ENCODE peak calls at places on chromosomes 11 and 22, in four cellular contexts. V, M, D and I are unnamed samples.

GRCh38 chr11:118524757-118525465 is 2.4 kb upstream of the TTC36 start:
- DNase-seq in V (no peak), M (no peak), D (no peak), I (no peak)

GRCh38 chr22:44786610-44787009 is 34.2 kb downstream of the ARHGAP8 start:
- DNase-seq in V (no peak), M (no peak), D (no peak), I (no peak)

GRCh38 chr11:17263803-17264202 is 12.7 kb upstream of the NUCB2 start:
- DNase-seq in V (no peak), M (peak; percentile 70), D (no peak), I (no peak)

GRCh38 chr22:50134481-50134880 is 36.0 kb upstream of the PANX2 start:
- DNase-seq in V (no peak), M (no peak), D (no peak), I (no peak)

GRCh38 chr22:44259366-44260215 is 53.2 kb downstream of the SHISAL1 start:
- DNase-seq in V (no peak), M (no peak), D (no peak), I (peak; percentile 31)

GRCh38 chr22:48630444-48630777 is 1197.3 kb downstream of the BRD1 start:
- DNase-seq in V (no peak), M (no peak), D (no peak), I (no peak)

GRCh38 chr11:117071344-117071787 is 26.9 kb downstream of the SIK3 start:
- DNase-seq in V (no peak), M (no peak), D (no peak), I (no peak)

GRCh38 chr11:115324569-115325432 is 179.4 kb downstream of the CADM1 start:
- DNase-seq in V (no peak), M (peak; percentile 75), D (no peak), I (no peak)

GRCh38 chr11:119697882-119698281 is 31.1 kb downstream of the NECTIN1 start:
- DNase-seq in V (no peak), M (no peak), D (no peak), I (no peak)

GRCh38 chr11:18715476-18715875 is 10.5 kb downstream of the IGSF22 start:
- DNase-seq in V (no peak), M (no peak), D (no peak), I (no peak)

GRCh38 chr11:68666854-68667253 is 17.5 kb upstream of the GAL start:
- DNase-seq in V (no peak), M (no peak), D (no peak), I (no peak)

GRCh38 chr11:75240381-75241035 is at the start of gene TPBGL:
- DNase-seq in V (peak; percentile 88), M (no peak), D (no peak), I (no peak)

GRCh38 chr11:116109228-116109627 is 605.0 kb upstream of the CADM1 start:
- DNase-seq in V (no peak), M (peak; percentile 44), D (no peak), I (no peak)

GRCh38 chr22:49158741-49159564 is 668.7 kb downstream of the BRD1 start:
- DNase-seq in V (peak; percentile 65), M (no peak), D (no peak), I (no peak)

GRCh38 chr11:97140885-97141494 is 751.2 kb downstream of the JRKL start:
- DNase-seq in V (no peak), M (no peak), D (no peak), I (no peak)

GRCh38 chr22:45456811-45457210 is 43.3 kb downstream of the RIBC2 start:
- DNase-seq in V (no peak), M (no peak), D (no peak), I (no peak)

GRCh38 chr11:76153609-76153949 is 52.7 kb downstream of the WNT11 start:
- DNase-seq in V (no peak), M (peak; percentile 40), D (no peak), I (no peak)

GRCh38 chr11:107732327-107733051 is 20.6 kb upstream of the SLN start:
- DNase-seq in V (no peak), M (no peak), D (no peak), I (no peak)

GRCh38 chr22:46250783-46251125 is 661 bp upstream of the CDPF1 start:
- DNase-seq in V (no peak), M (no peak), D (no peak), I (no peak)

GRCh38 chr11:33912405-33913361 is 20.8 kb upstream of the LMO2 start:
- DNase-seq in V (no peak), M (peak; percentile 90), D (no peak), I (no peak)

GRCh38 chr11:106457727-106458126 is 380.3 kb downstream of the AASDHPPT start:
- DNase-seq in V (no peak), M (peak; percentile 89), D (no peak), I (no peak)

GRCh38 chr11:32435152-32435480 is 223 bp downstream of the WT1 start:
- DNase-seq in V (no peak), M (no peak), D (no peak), I (no peak)

GRCh38 chr11:1472180-1473005 is 14.2 kb downstream of the MOB2 start:
- DNase-seq in V (peak; percentile 66), M (no peak), D (peak; percentile 28), I (peak; percentile 15)

GRCh38 chr11:110308071-110308470 is 11.7 kb upstream of the RDX start:
- DNase-seq in V (no peak), M (no peak), D (no peak), I (no peak)

GRCh38 chr11:19080579-19080993 is 20.1 kb upstream of the MRGPRX2 start:
- DNase-seq in V (peak; percentile 77), M (peak; percentile 26), D (peak; percentile 53), I (no peak)

GRCh38 chr11:12163181-12163841 is 52.9 kb downstream of the MICAL2 start:
- DNase-seq in V (no peak), M (peak; percentile 82), D (no peak), I (no peak)

GRCh38 chr11:12164061-12165014 is 53.9 kb downstream of the MICAL2 start:
- DNase-seq in V (no peak), M (peak; percentile 91), D (no peak), I (no peak)

GRCh38 chr11:12161137-12161536 is 50.7 kb downstream of the MICAL2 start:
- DNase-seq in V (no peak), M (no peak), D (no peak), I (no peak)

GRCh38 chr11:12161603-12162350 is 51.4 kb downstream of the MICAL2 start:
- DNase-seq in V (no peak), M (no peak), D (no peak), I (no peak)

DNA sequence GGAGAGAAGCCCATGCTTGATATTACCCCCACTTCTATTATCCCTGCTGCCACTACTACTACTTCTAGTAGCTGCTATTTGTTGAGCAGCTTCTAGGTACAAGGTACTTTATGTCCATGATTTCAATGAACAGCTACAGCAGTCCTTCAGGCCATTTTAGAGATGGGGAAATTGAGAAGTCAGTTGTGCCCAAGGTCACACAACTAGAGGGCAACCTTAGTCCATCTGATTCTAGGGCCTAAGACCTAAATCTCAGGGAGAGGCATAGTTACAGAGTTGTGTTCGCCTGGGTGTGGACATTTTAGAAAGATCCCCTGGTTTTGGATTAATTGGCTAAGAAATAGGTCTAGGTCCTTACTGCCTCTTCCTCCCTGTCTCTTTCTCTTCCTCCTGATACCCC is 52.3 kb downstream of the MICAL2 start:
- DNase-seq in V (no peak), M (no peak), D (no peak), I (no peak)
- H3K4me1 ChIP-seq in V (peaks cover 11% of the 10 kb centered on the region), M (peaks cover 54% of the 10 kb centered on the region), D (peaks cover 65% of the 10 kb centered on the region), I (no peaks in the 10 kb centered on the region)

DNA sequence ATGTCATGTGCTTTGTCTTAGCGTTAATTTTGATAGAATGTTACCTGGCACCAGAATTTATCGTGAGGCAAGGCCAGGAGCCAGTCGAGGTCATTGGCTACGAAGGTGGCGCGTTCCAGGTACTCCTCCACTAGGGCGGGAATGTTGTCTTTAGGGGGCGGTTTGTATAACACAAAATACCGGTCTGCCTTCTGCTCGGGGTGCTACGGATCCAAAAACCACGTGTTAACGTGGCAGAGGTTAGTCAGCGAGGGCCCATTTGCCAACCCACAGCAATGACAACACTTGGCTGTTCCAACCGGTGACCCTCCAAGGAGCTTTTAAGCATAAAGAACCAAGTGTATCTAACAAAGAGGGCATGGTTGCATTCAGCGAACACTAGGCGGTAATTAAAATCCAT is 12.5 kb downstream of the ASCC2 start:
- DNase-seq in V (no peak), M (no peak), D (no peak), I (no peak)
- TF ChIP-seq CTCF in V (no peak), M (no peak), D (no peak), I (no peak)

GRCh38 chr22:31748490-31748889 is 1.4 kb downstream of the PRR14L start:
- DNase-seq in V (no peak), M (no peak), D (no peak), I (no peak)
- H3K4me1 ChIP-seq in V (peaks cover 4% of the 10 kb centered on the region), M (peaks cover 9% of the 10 kb centered on the region), D (peaks cover 32% of the 10 kb centered on the region), I (no peaks in the 10 kb centered on the region)

GRCh38 chr11:72353861-72354260 is 80.5 kb downstream of the CLPB start:
- DNase-seq in V (no peak), M (peak; percentile 22), D (no peak), I (no peak)
- TF ChIP-seq CTCF in V (no peak), M (peak; percentile 35), D (no peak), I (no peak)

DNA sequence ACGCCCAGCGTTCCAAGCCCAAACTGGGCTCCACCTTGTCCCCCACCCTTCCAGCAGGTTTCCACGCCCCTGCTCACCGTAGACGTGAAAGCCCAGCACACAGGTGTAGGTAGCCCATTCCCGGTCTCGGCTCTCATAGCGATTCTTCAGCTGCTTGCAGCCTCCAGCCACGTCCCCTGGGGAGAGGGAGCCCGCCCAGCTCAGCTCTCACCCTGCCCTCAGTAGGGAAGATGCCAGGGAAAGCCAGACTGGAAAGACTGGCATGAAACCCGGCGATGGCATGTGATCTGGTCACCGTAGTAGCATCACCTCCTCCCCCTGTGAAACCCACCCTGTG is 1.4 kb upstream of the MTA2 start:
- DNase-seq in V (peak; percentile 77), M (no peak), D (no peak), I (no peak)
- H3K4me1 ChIP-seq in V (peaks cover 18% of the 10 kb centered on the region), M (peaks cover 7% of the 10 kb centered on the region), D (peaks cover 36% of the 10 kb centered on the region), I (no peaks in the 10 kb centered on the region)

GRCh38 chr11:73271936-73272679 is at the start of gene P2RY6:
- DNase-seq in V (no peak), M (peak; percentile 60), D (peak; percentile 62), I (peak; percentile 42)
- TF ChIP-seq CTCF in V (no peak), M (no peak), D (no peak), I (no peak)

DNA sequence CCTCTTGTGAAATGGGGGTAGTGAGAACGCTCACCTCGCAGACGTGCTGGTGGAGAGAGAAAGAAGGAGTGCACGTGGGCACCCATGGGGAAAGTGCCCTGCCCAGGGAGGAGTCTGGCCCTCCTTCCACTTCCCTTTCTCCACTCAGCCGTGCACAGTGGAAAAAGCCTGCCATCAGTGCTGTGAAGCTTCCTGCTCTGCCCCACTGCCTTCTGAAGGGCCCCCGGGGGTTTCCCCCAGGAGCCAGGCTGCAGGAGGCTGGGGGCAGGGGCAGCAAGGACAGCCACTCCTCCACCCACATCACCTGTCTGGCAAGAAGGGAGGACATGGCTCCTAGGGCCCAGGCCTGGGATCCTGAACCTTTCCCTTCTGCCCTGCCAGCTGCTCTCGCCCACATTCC is 7.6 kb downstream of the TP53I11 start:
- DNase-seq in V (peak; percentile 89), M (no peak), D (peak; percentile 71), I (no peak)
- H3K4me1 ChIP-seq in V (peaks cover 25% of the 10 kb centered on the region), M (no peaks in the 10 kb centered on the region), D (peaks cover 62% of the 10 kb centered on the region), I (no peaks in the 10 kb centered on the region)